ENCODE peak calls at places on chromosomes 13 and 19, in five cellular contexts. Z, D, T, O and G are unnamed samples.

GRCh38 chr19:12133069-12133468 is 7.1 kb downstream of the ZNF20 start:
- DNase-seq in Z (no peak), D (no peak), T (no peak), O (no peak), G (no peak)

GRCh38 chr13:32650705-32651311 is 64.6 kb downstream of the PDS5B start:
- DNase-seq in Z (no peak), D (peak), T (peak), O (peak), G (peak)

GRCh38 chr13:63435668-63436275 is 2020.1 kb upstream of the PCDH20 start:
- DNase-seq in Z (peak), D (no peak), T (peak), O (peak), G (no peak)

GRCh38 chr19:14149509-14149994 is 13.2 kb upstream of the ASF1B start:
- DNase-seq in Z (no peak), D (peak), T (no peak), O (no peak), G (no peak)

GRCh38 chr13:76852991-76853390 is 33.2 kb downstream of the KCTD12 start:
- DNase-seq in Z (no peak), D (no peak), T (no peak), O (no peak), G (no peak)

GRCh38 chr13:35953537-35954206 is 177.5 kb downstream of the DCLK1 start:
- DNase-seq in Z (no peak), D (peak), T (peak), O (peak), G (peak)

GRCh38 chr19:49590971-49591730 is at the start of gene PRR12:
- DNase-seq in Z (no peak), D (peak), T (peak), O (no peak), G (peak)

GRCh38 chr13:108419768-108420167 is 150.2 kb downstream of the TNFSF13B start:
- DNase-seq in Z (no peak), D (no peak), T (no peak), O (no peak), G (peak)

GRCh38 chr13:48942131-48942530 is 33.6 kb upstream of the FNDC3A start:
- DNase-seq in Z (no peak), D (no peak), T (no peak), O (no peak), G (no peak)

GRCh38 chr13:98044301-98044700 is 90.8 kb downstream of the IPO5 start:
- DNase-seq in Z (no peak), D (no peak), T (no peak), O (no peak), G (no peak)

GRCh38 chr19:38734426-38735256 is 9.6 kb downstream of the CAPN12 start:
- DNase-seq in Z (peak), D (no peak), T (peak), O (no peak), G (no peak)

GRCh38 chr19:18007939-18008673 is at the start of gene ARRDC2:
- DNase-seq in Z (no peak), D (peak), T (no peak), O (no peak), G (peak)

GRCh38 chr13:113186061-113186900 is 22.2 kb downstream of the PCID2 start:
- DNase-seq in Z (no peak), D (no peak), T (no peak), O (no peak), G (no peak)

GRCh38 chr13:113184568-113185440 is 23.7 kb downstream of the PCID2 start:
- DNase-seq in Z (no peak), D (no peak), T (no peak), O (no peak), G (no peak)

GRCh38 chr13:113187905-113188595 is 20.4 kb downstream of the PCID2 start:
- DNase-seq in Z (no peak), D (no peak), T (no peak), O (no peak), G (no peak)

GRCh38 chr13:113183450-113184129 is 24.9 kb downstream of the PCID2 start:
- DNase-seq in Z (no peak), D (no peak), T (peak), O (no peak), G (no peak)

DNA sequence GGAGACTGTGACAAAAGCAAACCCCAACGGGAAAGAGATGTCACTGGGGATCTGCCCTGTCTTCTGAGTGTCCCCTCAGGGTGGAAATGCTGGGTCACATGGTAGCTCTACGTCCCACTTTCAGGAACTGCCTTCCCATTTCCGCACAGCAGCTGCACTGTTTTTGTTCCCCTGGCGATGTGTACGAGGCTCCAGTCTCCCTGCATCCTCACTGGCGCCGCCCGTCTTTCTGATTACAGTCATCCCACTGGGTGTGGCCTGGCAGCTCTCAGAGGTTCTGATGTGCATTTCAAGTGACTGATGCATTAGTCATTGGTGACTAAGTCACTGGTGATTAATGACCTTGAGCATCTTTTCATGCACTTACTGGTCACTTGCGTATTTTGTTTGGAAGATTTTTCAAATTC is 21.2 kb downstream of the PCID2 start:
- DNase-seq in Z (peak), D (peak), T (peak), O (peak), G (peak)
- TF ChIP-seq REST in Z (no peak), D (peak), T (no peak), O (no peak), G (no peak)

DNA sequence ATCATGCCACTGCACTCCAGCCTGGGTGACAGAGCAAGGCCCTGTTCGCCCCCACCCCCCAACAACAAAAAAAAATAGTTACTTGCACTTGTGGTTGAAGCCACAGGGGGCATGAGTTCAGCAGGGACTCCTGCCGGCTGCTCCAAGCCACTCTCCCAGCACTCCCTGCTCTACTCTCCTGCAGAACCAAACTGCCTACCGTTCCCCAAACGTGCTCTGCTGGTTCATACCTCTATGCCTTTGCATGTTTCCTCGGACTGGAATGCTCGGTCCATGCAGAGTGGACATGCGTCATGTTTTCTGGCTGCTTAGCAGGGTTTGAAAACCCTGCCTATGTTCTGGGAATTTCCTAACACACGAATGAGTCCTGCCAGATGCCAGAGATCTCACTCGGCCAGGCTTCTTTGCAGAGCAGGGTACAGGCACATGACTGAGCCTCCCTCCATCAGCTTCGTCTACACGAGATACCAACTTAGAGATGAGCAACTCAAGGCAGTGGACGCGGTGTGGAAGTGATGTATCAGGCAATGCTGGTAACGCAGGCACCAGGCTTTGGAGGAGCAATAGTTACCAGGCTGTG is 8.5 kb upstream of the SLC25A15 start:
- DNase-seq in Z (no peak), D (peak), T (peak), O (peak), G (no peak)
- TF ChIP-seq CTCF in Z (no peak), D (peak), T (no peak), O (peak), G (no peak)

GRCh38 chr19:8028951-8029491 is 23.5 kb upstream of the CCL25 start:
- DNase-seq in Z (no peak), D (no peak), T (no peak), O (no peak), G (no peak)
- H3K27ac ChIP-seq in Z (no peak), D (no peak), T (no peak), O (no peak), G (no peak)

GRCh38 chr19:10228393-10228792 is 2.7 kb downstream of the S1PR2 start:
- DNase-seq in Z (no peak), D (no peak), T (no peak), O (no peak), G (no peak)

GRCh38 chr19:10228925-10229324 is 2.2 kb downstream of the S1PR2 start:
- DNase-seq in Z (no peak), D (peak), T (peak), O (no peak), G (no peak)

GRCh38 chr19:10231624-10232228 is 595 bp upstream of the S1PR2 start:
- DNase-seq in Z (no peak), D (no peak), T (no peak), O (no peak), G (no peak)

GRCh38 chr19:10230155-10230903 is 802 bp downstream of the S1PR2 start:
- DNase-seq in Z (no peak), D (peak), T (no peak), O (no peak), G (no peak)

GRCh38 chr19:10230904-10231623 is at the start of gene S1PR2:
- DNase-seq in Z (no peak), D (peak), T (peak), O (peak), G (peak)
- TF ChIP-seq REST in Z (no peak), D (no peak), T (no peak), O (no peak), G (no peak)